ENCODE peak calls at places on chromosomes 16 and 17, in nine cellular contexts. G is fibroblast of villous mesenchyme; C is lower lobe of right lung; B is HAP-1; P is lung; A is GM23248; M is breast epithelium; K is CD4-positive, alpha-beta memory T cell; X is dorsolateral prefrontal cortex. J is an unnamed sample.

GRCh38 chr17:68141050-68141449 is 105.5 kb downstream of the KPNA2 start:
- DNase-seq in P (no peak), M (no peak), X (no peak), B (no peak), G (peak; percentile 6), C (no peak), A (peak; percentile 46), K (no peak), J (no peak)

GRCh38 chr17:73991260-73991659 is 212.2 kb upstream of the RPL38 start:
- DNase-seq in P (no peak), G (no peak), M (no peak), B (no peak), A (no peak), K (no peak), C (peak; percentile 41), X (no peak), J (no peak)

GRCh38 chr17:48102700-48103378 is 1.6 kb upstream of the CBX1 start:
- DNase-seq in P (no peak), K (no peak), C (no peak), G (no peak), B (no peak), M (no peak), X (no peak), A (no peak), J (no peak)

GRCh38 chr16:56858375-56858774 is 6.6 kb upstream of the SLC12A3 start:
- DNase-seq in X (no peak), C (peak; percentile 60), K (no peak), P (no peak), A (no peak), G (no peak), M (no peak), B (no peak), J (no peak)

GRCh38 chr17:37373530-37374159 is 2.1 kb upstream of the C17orf78 start:
- DNase-seq in G (peak; percentile 90), K (peak; percentile 65), P (peak; percentile 59), B (peak; percentile 81), M (no peak), A (peak; percentile 86), X (peak; percentile 58), C (no peak), J (peak; percentile 89)

GRCh38 chr16:23856345-23856744 is 20.6 kb downstream of the PRKCB start:
- DNase-seq in G (no peak), A (no peak), P (no peak), C (no peak), X (no peak), M (no peak), B (no peak), K (no peak), J (no peak)

GRCh38 chr16:74477226-74477625 is 55.9 kb upstream of the CLEC18B start:
- DNase-seq in P (no peak), B (no peak), A (no peak), G (no peak), X (no peak), M (no peak), K (no peak), C (no peak), J (no peak)

GRCh38 chr17:70872194-70872593 is 702.9 kb downstream of the KCNJ2 start:
- DNase-seq in P (no peak), A (no peak), M (no peak), B (no peak), X (no peak), G (no peak), C (no peak), K (no peak), J (no peak)

GRCh38 chr16:58197314-58198012 is 443 bp downstream of the CSNK2A2 start:
- DNase-seq in C (no peak), M (no peak), A (peak; percentile 33), X (no peak), B (peak; percentile 12), P (no peak), K (no peak), G (no peak), J (no peak)

GRCh38 chr16:58196898-58197313 is 1.0 kb downstream of the CSNK2A2 start:
- DNase-seq in K (no peak), P (no peak), M (no peak), C (no peak), A (peak; percentile 62), B (no peak), X (no peak), G (peak; percentile 14), J (no peak)

GRCh38 chr16:58194790-58195189 is 3.1 kb downstream of the CSNK2A2 start:
- DNase-seq in A (no peak), M (no peak), B (no peak), X (no peak), G (no peak), K (no peak), P (no peak), C (no peak), J (no peak)

GRCh38 chr16:58195344-58195743 is 2.6 kb downstream of the CSNK2A2 start:
- DNase-seq in K (no peak), X (no peak), B (no peak), G (no peak), P (no peak), C (no peak), M (no peak), A (no peak), J (no peak)

GRCh38 chr16:58195771-58196170 is 2.1 kb downstream of the CSNK2A2 start:
- DNase-seq in K (no peak), P (no peak), B (no peak), C (no peak), A (no peak), G (no peak), X (no peak), M (no peak), J (no peak)
- H3K4me3 ChIP-seq in K (no peak overlapping the region), P (no peak overlapping the region), B (peak overlapping the region; percentile 64), C (no peak overlapping the region), A (no peak overlapping the region), G (no peak overlapping the region), X (no peak overlapping the region), M (no peak overlapping the region), J (no peak overlapping the region)

DNA sequence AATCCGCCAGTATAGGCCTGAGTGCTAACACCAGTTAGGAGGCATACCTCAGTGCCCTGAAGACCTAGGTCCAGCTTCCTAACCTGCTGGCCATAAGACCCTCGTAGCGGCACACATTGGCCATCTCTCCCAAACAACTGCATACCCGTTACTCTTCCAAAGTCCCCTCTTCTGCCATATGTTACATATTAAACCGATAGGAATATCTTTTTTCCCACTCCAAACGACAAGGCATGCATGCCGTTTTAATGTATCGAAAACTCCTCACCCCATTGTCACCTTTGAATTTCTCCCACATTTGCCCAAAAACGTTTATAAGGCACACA is 721 bp upstream of the AXIN2 start:
- DNase-seq in A (no peak), G (no peak), C (no peak), K (no peak), M (no peak), P (no peak), X (no peak), B (no peak), J (no peak)
- H3K4me3 ChIP-seq in A (peak overlapping the region; percentile 75), G (peak overlapping the region; percentile 67), C (no peak overlapping the region), K (peak overlapping the region; percentile 75), M (no peak overlapping the region), P (no peak overlapping the region), X (peak overlapping the region; percentile 89), B (no peak overlapping the region), J (peak overlapping the region; percentile 30)

DNA sequence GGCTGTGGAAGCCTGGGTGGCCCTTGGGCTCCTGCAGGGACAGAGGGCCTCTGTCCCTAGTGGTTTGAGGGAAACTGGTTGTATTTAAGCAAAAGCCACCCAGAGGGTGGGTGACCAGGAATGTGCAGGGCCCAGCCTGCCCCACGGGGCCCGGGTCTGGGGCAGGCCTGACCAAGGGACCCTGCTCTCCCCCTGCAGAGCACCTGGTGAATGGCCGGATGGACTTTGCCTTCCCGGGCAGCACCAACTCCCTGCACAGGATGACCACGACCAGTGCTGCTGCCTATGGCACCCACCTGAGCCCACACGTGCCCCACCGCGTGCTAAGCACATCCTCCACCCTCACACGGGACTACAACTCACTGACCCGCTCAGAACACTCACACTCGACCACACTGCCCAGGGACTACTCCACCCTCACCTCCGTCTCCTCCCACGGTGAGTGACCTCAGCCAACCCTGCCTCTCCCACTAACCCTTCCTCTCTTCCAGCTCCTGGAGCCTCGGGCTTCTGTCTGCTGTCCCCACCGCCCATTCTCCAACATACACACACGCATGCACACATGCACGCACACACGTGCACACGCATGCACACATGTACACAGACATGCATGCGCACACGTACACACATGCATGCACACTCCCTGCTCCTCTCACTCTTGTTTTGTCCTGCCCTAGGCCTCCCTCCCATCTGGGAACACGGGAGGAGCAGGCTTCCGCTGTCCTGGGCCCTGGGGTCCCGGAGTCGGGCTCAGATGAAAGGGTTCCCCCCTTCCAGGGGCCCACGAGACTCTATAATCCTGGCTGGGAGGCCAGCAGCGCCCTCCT is 10.4 kb downstream of the GALK1 start:
- DNase-seq in M (no peak), X (no peak), G (no peak), C (no peak), A (no peak), B (peak; percentile 26), K (no peak), P (no peak), J (no peak)
- H3K4me3 ChIP-seq in M (no peak overlapping the region), X (no peak overlapping the region), G (no peak overlapping the region), C (peak overlapping the region; percentile 57), A (no peak overlapping the region), B (no peak overlapping the region), K (no peak overlapping the region), P (no peak overlapping the region), J (no peak overlapping the region)

DNA sequence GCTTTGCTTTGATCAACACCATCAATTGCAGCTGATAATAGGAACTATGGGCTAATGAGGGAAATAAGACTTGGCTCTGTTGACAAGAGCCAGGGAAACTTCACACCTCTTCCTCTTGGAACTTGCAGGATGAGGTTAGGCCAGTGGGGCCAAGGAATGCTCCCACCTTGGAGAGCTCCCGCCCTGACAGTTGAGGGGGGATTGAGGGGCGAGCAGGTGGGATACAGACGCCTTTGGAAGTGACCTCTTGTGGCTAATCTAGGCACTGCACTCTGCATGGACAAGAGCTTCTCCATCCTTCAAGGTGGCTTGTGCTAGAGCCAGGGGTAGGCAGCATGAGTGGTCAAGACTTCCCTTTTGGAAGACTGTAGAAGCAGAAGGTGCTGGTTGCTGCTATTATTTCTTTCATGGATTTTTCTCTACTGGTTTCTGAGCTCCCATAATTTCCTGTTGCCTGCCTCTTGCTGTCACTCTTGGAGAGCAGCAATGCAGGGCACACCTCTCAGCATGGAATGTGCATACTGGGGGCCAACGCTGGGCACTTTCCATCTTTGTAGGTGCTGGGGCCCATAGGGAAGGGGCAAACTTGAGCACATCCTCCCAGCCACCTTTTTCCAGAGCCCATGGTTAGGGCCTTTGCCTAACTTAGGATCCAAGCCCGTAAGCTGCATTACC is 2.3 kb upstream of the PHF12 start:
- DNase-seq in K (peak; percentile 66), G (peak; percentile 47), M (no peak), X (no peak), B (peak; percentile 79), C (no peak), A (peak; percentile 53), P (peak; percentile 54), J (peak; percentile 79)
- H3K4me3 ChIP-seq in K (no peak overlapping the region), G (no peak overlapping the region), M (no peak overlapping the region), X (no peak overlapping the region), B (no peak overlapping the region), C (no peak overlapping the region), A (no peak overlapping the region), P (no peak overlapping the region), J (no peak overlapping the region)

GRCh38 chr17:16061631-16062030 is 62.0 kb downstream of the TTC19 start:
- DNase-seq in K (no peak), C (no peak), M (no peak), A (no peak), P (no peak), X (no peak), G (no peak), B (no peak), J (no peak)
- H3K4me3 ChIP-seq in K (no peak overlapping the region), C (no peak overlapping the region), M (no peak overlapping the region), A (no peak overlapping the region), P (no peak overlapping the region), X (no peak overlapping the region), G (no peak overlapping the region), B (no peak overlapping the region), J (no peak overlapping the region)

GRCh38 chr17:78716292-78716691 is 65.8 kb downstream of the CYTH1 start:
- DNase-seq in M (no peak), A (no peak), C (no peak), B (no peak), P (no peak), K (no peak), X (no peak), G (no peak), J (no peak)
- H3K4me3 ChIP-seq in M (no peak overlapping the region), A (peak overlapping the region; percentile 73), C (peak overlapping the region; percentile 51), B (no peak overlapping the region), P (no peak overlapping the region), K (no peak overlapping the region), X (peak overlapping the region; percentile 52), G (no peak overlapping the region), J (no peak overlapping the region)